ENCODE peak calls at places on chromosome 7, in six cellular contexts. Y, R, W, M, L and U are unnamed samples.

GRCh38 chr7:113076703-113077102 is 9.9 kb downstream of the GPR85 start:
- DNase-seq in W (no peak), L (no peak), M (no peak), R (no peak), Y (no peak), U (no peak)

GRCh38 chr7:140909476-140910161 is 15.1 kb downstream of the BRAF start:
- DNase-seq in Y (no peak), M (no peak), L (no peak), W (no peak), R (no peak), U (no peak)

GRCh38 chr7:7424151-7424873 is 111.4 kb downstream of the COL28A1 start:
- DNase-seq in M (no peak), W (peak; percentile 52), Y (peak; percentile 1), L (no peak), R (peak; percentile 65), U (peak; percentile 51)

GRCh38 chr7:21945374-21946227 is at the start of gene CDCA7L:
- DNase-seq in M (peak; percentile 16), L (peak; percentile 29), Y (peak; percentile 65), W (peak; percentile 54), R (peak; percentile 59), U (peak; percentile 89)

GRCh38 chr7:91342402-91342801 is 78.2 kb downstream of the FZD1 start:
- DNase-seq in R (no peak), W (no peak), M (no peak), L (no peak), Y (no peak), U (no peak)

GRCh38 chr7:28105234-28105633 is 75.4 kb downstream of the JAZF1 start:
- DNase-seq in R (no peak), Y (no peak), L (no peak), W (no peak), M (no peak), U (no peak)

GRCh38 chr7:43454936-43455518 is 127.9 kb upstream of the STK17A start:
- DNase-seq in W (no peak), R (no peak), M (no peak), Y (no peak), L (no peak), U (peak; percentile 31)

GRCh38 chr7:42677751-42678231 is 234.1 kb downstream of the C7orf25 start:
- DNase-seq in L (no peak), Y (no peak), W (no peak), M (no peak), R (no peak), U (no peak)

GRCh38 chr7:116692599-116693308 is 20.8 kb downstream of the MET start:
- DNase-seq in L (no peak), R (no peak), Y (no peak), M (no peak), W (no peak), U (no peak)

GRCh38 chr7:48426331-48426965 is 255.2 kb downstream of the ABCA13 start:
- DNase-seq in R (no peak), L (no peak), Y (no peak), W (no peak), M (no peak), U (no peak)

GRCh38 chr7:142805350-142806020 is 34.7 kb downstream of the PRSS2 start:
- DNase-seq in W (no peak), Y (no peak), R (no peak), M (no peak), L (no peak), U (no peak)